ENCODE peak calls at places on chromosomes 4 and X, in nine cellular contexts. A, F, P, B, M, R, V, W and T are unnamed samples.
A peak's percentile ranks its signal among the peaks of the same experiment; 100 is the strongest.

GRCh38 chrX:37986893-37987292 is 19.5 kb upstream of the SYTL5 start:
- DNase-seq in A (peak; percentile 40), F (no peak), P (no peak), B (no peak), M (no peak), R (no peak), V (no peak), W (no peak), T (peak; percentile 42)

GRCh38 chrX:25049347-25049746 is 33.6 kb upstream of the ARX start:
- DNase-seq in A (no peak), F (no peak), P (no peak), B (no peak), M (no peak), R (no peak), V (no peak), W (no peak), T (peak; percentile 6)

GRCh38 chr4:26361287-26361686 is 40.5 kb downstream of the RBPJ start:
- DNase-seq in A (peak; percentile 22), F (no peak), P (no peak), B (no peak), M (no peak), R (no peak), V (no peak), W (no peak), T (no peak)

GRCh38 chrX:31550169-31550568 is 478.3 kb upstream of the FTHL17 start:
- DNase-seq in A (no peak), F (no peak), P (no peak), B (no peak), M (no peak), R (no peak), V (no peak), W (no peak), T (no peak)

GRCh38 chr4:123941306-123941705 is 544.7 kb downstream of the SPRY1 start:
- DNase-seq in A (peak; percentile 32), F (no peak), P (no peak), B (no peak), M (no peak), R (no peak), V (no peak), W (no peak), T (peak; percentile 6)

GRCh38 chr4:123481034-123481433 is 84.4 kb downstream of the SPRY1 start:
- DNase-seq in A (peak; percentile 71), F (no peak), P (no peak), B (no peak), M (no peak), R (no peak), V (no peak), W (no peak), T (peak; percentile 78)

GRCh38 chr4:98851806-98852205 is 77.1 kb downstream of the EIF4E start:
- DNase-seq in A (peak; percentile 25), F (peak; percentile 76), P (no peak), B (no peak), M (peak; percentile 25), R (no peak), V (no peak), W (no peak), T (peak; percentile 56)

GRCh38 chr4:88761861-88762523 is 64.4 kb upstream of the NAP1L5 start:
- DNase-seq in A (no peak), F (no peak), P (no peak), B (no peak), M (no peak), R (no peak), V (no peak), W (no peak), T (peak; percentile 10)

GRCh38 chr4:11021348-11021747 is 336.8 kb upstream of the CLNK start:
- DNase-seq in A (no peak), F (no peak), P (no peak), B (no peak), M (no peak), R (no peak), V (no peak), W (no peak), T (no peak)

GRCh38 chrX:264634-265455 is 16.3 kb upstream of the PLCXD1 start:
- DNase-seq in A (peak; percentile 52), F (no peak), P (no peak), B (no peak), M (no peak), R (no peak), V (no peak), W (peak; percentile 11), T (no peak)

GRCh38 chrX:106585478-106585877 is 26.3 kb upstream of the RADX start:
- DNase-seq in A (no peak), F (no peak), P (no peak), B (no peak), M (no peak), R (no peak), V (no peak), W (no peak), T (no peak)

GRCh38 chrX:53251307-53251706 is 26.3 kb upstream of the KDM5C start:
- DNase-seq in A (peak; percentile 85), F (no peak), P (no peak), B (no peak), M (no peak), R (no peak), V (no peak), W (no peak), T (no peak)

GRCh38 chr4:67918428-67918827 is 34.6 kb upstream of the TMPRSS11D start:
- DNase-seq in A (no peak), F (peak; percentile 38), P (no peak), B (no peak), M (no peak), R (no peak), V (no peak), W (no peak), T (peak; percentile 26)

GRCh38 chrX:53616921-53617320 is 69.6 kb downstream of the HUWE1 start:
- DNase-seq in A (no peak), F (no peak), P (no peak), B (no peak), M (no peak), R (no peak), V (no peak), W (no peak), T (no peak)

GRCh38 chrX:13398073-13398823 is 78.4 kb upstream of the ATXN3L start:
- DNase-seq in A (peak; percentile 99), F (peak; percentile 92), P (no peak), B (no peak), M (no peak), R (no peak), V (no peak), W (no peak), T (peak; percentile 97)